ENCODE peak calls at places on chromosome 19, in ten cellular contexts. One of them, this sample, is unnamed.
A peak's percentile ranks its signal among the peaks of the same experiment; 100 is the strongest.

GRCh38 chr19:2254052-2254872 is 2.0 kb downstream of the JSRP1 start:
- DNase-seq in H9: peak; percentile 79
- DNase-seq in HCT116: no peak
- DNase-seq in NCI-H1105: no peak
- DNase-seq in fibroblast of pulmonary artery: peak; percentile 49
- DNase-seq in effector memory CD4-positive, alpha-beta T cell: no peak
- DNase-seq in putamen: no peak
- DNase-seq in stimulated activated naive CD8-positive, alpha-beta T cell treated with anti-CD3 and anti-CD28 coated beads, Interleukin-15, amount 100 ng/mL, for 72 hours: no peak
- DNase-seq in KBM-7: no peak
- DNase-seq in NCI-H748 treated with DMSO at 0.1 percent for 48 hours: no peak
- DNase-seq in this sample: no peak

GRCh38 chr19:33750587-33751385 is 45.9 kb upstream of the KCTD15 start:
- DNase-seq in H9: no peak
- DNase-seq in HCT116: no peak
- DNase-seq in NCI-H1105: no peak
- DNase-seq in fibroblast of pulmonary artery: no peak
- DNase-seq in effector memory CD4-positive, alpha-beta T cell: no peak
- DNase-seq in putamen: no peak
- DNase-seq in stimulated activated naive CD8-positive, alpha-beta T cell treated with anti-CD3 and anti-CD28 coated beads, Interleukin-15, amount 100 ng/mL, for 72 hours: no peak
- DNase-seq in KBM-7: no peak
- DNase-seq in NCI-H748 treated with DMSO at 0.1 percent for 48 hours: no peak
- DNase-seq in this sample: no peak

GRCh38 chr19:42066075-42066754 is 3.8 kb downstream of the GRIK5 start:
- DNase-seq in H9: peak; percentile 68
- DNase-seq in HCT116: no peak
- DNase-seq in NCI-H1105: peak; percentile 73
- DNase-seq in fibroblast of pulmonary artery: peak; percentile 10
- DNase-seq in effector memory CD4-positive, alpha-beta T cell: no peak
- DNase-seq in putamen: no peak
- DNase-seq in stimulated activated naive CD8-positive, alpha-beta T cell treated with anti-CD3 and anti-CD28 coated beads, Interleukin-15, amount 100 ng/mL, for 72 hours: no peak
- DNase-seq in KBM-7: peak; percentile 47
- DNase-seq in NCI-H748 treated with DMSO at 0.1 percent for 48 hours: peak; percentile 87
- DNase-seq in this sample: no peak

GRCh38 chr19:4552546-4552819 is 7.0 kb downstream of the SEMA6B start:
- DNase-seq in H9: no peak
- DNase-seq in HCT116: no peak
- DNase-seq in NCI-H1105: no peak
- DNase-seq in fibroblast of pulmonary artery: no peak
- DNase-seq in effector memory CD4-positive, alpha-beta T cell: no peak
- DNase-seq in putamen: no peak
- DNase-seq in stimulated activated naive CD8-positive, alpha-beta T cell treated with anti-CD3 and anti-CD28 coated beads, Interleukin-15, amount 100 ng/mL, for 72 hours: no peak
- DNase-seq in KBM-7: no peak
- DNase-seq in NCI-H748 treated with DMSO at 0.1 percent for 48 hours: no peak
- DNase-seq in this sample: no peak

GRCh38 chr19:47609885-47610545 is 1.1 kb downstream of the BICRA start:
- DNase-seq in H9: peak; percentile 53
- DNase-seq in HCT116: no peak
- DNase-seq in NCI-H1105: peak; percentile 29
- DNase-seq in fibroblast of pulmonary artery: peak; percentile 47
- DNase-seq in effector memory CD4-positive, alpha-beta T cell: peak; percentile 33
- DNase-seq in putamen: no peak
- DNase-seq in stimulated activated naive CD8-positive, alpha-beta T cell treated with anti-CD3 and anti-CD28 coated beads, Interleukin-15, amount 100 ng/mL, for 72 hours: peak; percentile 41
- DNase-seq in KBM-7: peak; percentile 47
- DNase-seq in NCI-H748 treated with DMSO at 0.1 percent for 48 hours: no peak
- DNase-seq in this sample: no peak

GRCh38 chr19:34556500-34556899 is 74.9 kb downstream of the WTIP start:
- DNase-seq in H9: peak; percentile 67
- DNase-seq in HCT116: peak; percentile 10
- DNase-seq in NCI-H1105: no peak
- DNase-seq in fibroblast of pulmonary artery: peak; percentile 19
- DNase-seq in effector memory CD4-positive, alpha-beta T cell: no peak
- DNase-seq in putamen: no peak
- DNase-seq in stimulated activated naive CD8-positive, alpha-beta T cell treated with anti-CD3 and anti-CD28 coated beads, Interleukin-15, amount 100 ng/mL, for 72 hours: peak; percentile 31
- DNase-seq in KBM-7: peak; percentile 39
- DNase-seq in NCI-H748 treated with DMSO at 0.1 percent for 48 hours: peak; percentile 6
- DNase-seq in this sample: no peak

GRCh38 chr19:20247016-20247683 is 80.1 kb downstream of the ZNF486 start:
- DNase-seq in H9: peak; percentile 59
- DNase-seq in HCT116: no peak
- DNase-seq in NCI-H1105: peak; percentile 18
- DNase-seq in fibroblast of pulmonary artery: peak; percentile 18
- DNase-seq in effector memory CD4-positive, alpha-beta T cell: no peak
- DNase-seq in putamen: peak; percentile 60
- DNase-seq in stimulated activated naive CD8-positive, alpha-beta T cell treated with anti-CD3 and anti-CD28 coated beads, Interleukin-15, amount 100 ng/mL, for 72 hours: peak; percentile 39
- DNase-seq in KBM-7: peak; percentile 2
- DNase-seq in NCI-H748 treated with DMSO at 0.1 percent for 48 hours: peak; percentile 10
- DNase-seq in this sample: no peak

GRCh38 chr19:43616954-43617353 is 2.5 kb downstream of the ZNF428 start:
- DNase-seq in H9: no peak
- DNase-seq in HCT116: no peak
- DNase-seq in NCI-H1105: no peak
- DNase-seq in fibroblast of pulmonary artery: no peak
- DNase-seq in effector memory CD4-positive, alpha-beta T cell: no peak
- DNase-seq in putamen: no peak
- DNase-seq in stimulated activated naive CD8-positive, alpha-beta T cell treated with anti-CD3 and anti-CD28 coated beads, Interleukin-15, amount 100 ng/mL, for 72 hours: no peak
- DNase-seq in KBM-7: no peak
- DNase-seq in NCI-H748 treated with DMSO at 0.1 percent for 48 hours: no peak
- DNase-seq in this sample: no peak

GRCh38 chr19:56476671-56477428 is at the start of gene ZNF667:
- DNase-seq in H9: no peak
- DNase-seq in HCT116: no peak
- DNase-seq in NCI-H1105: no peak
- DNase-seq in fibroblast of pulmonary artery: peak; percentile 41
- DNase-seq in effector memory CD4-positive, alpha-beta T cell: no peak
- DNase-seq in putamen: peak; percentile 83
- DNase-seq in stimulated activated naive CD8-positive, alpha-beta T cell treated with anti-CD3 and anti-CD28 coated beads, Interleukin-15, amount 100 ng/mL, for 72 hours: peak; percentile 56
- DNase-seq in KBM-7: peak; percentile 4
- DNase-seq in NCI-H748 treated with DMSO at 0.1 percent for 48 hours: no peak
- DNase-seq in this sample: no peak

GRCh38 chr19:2736550-2737190 is 3.1 kb downstream of the SLC39A3 start:
- DNase-seq in H9: no peak
- DNase-seq in HCT116: no peak
- DNase-seq in NCI-H1105: no peak
- DNase-seq in fibroblast of pulmonary artery: no peak
- DNase-seq in effector memory CD4-positive, alpha-beta T cell: no peak
- DNase-seq in putamen: no peak
- DNase-seq in stimulated activated naive CD8-positive, alpha-beta T cell treated with anti-CD3 and anti-CD28 coated beads, Interleukin-15, amount 100 ng/mL, for 72 hours: no peak
- DNase-seq in KBM-7: no peak
- DNase-seq in NCI-H748 treated with DMSO at 0.1 percent for 48 hours: no peak
- DNase-seq in this sample: no peak

GRCh38 chr19:3902317-3902973 is 22.0 kb downstream of the ATCAY start:
- DNase-seq in H9: no peak
- DNase-seq in HCT116: no peak
- DNase-seq in NCI-H1105: no peak
- DNase-seq in fibroblast of pulmonary artery: no peak
- DNase-seq in effector memory CD4-positive, alpha-beta T cell: no peak
- DNase-seq in putamen: no peak
- DNase-seq in stimulated activated naive CD8-positive, alpha-beta T cell treated with anti-CD3 and anti-CD28 coated beads, Interleukin-15, amount 100 ng/mL, for 72 hours: no peak
- DNase-seq in KBM-7: no peak
- DNase-seq in NCI-H748 treated with DMSO at 0.1 percent for 48 hours: no peak
- DNase-seq in this sample: no peak

GRCh38 chr19:17944301-17944700 is 11.5 kb downstream of the CCDC124 start:
- DNase-seq in H9: no peak
- DNase-seq in HCT116: no peak
- DNase-seq in NCI-H1105: no peak
- DNase-seq in fibroblast of pulmonary artery: peak; percentile 69
- DNase-seq in effector memory CD4-positive, alpha-beta T cell: no peak
- DNase-seq in putamen: peak; percentile 53
- DNase-seq in stimulated activated naive CD8-positive, alpha-beta T cell treated with anti-CD3 and anti-CD28 coated beads, Interleukin-15, amount 100 ng/mL, for 72 hours: no peak
- DNase-seq in KBM-7: no peak
- DNase-seq in NCI-H748 treated with DMSO at 0.1 percent for 48 hours: no peak
- DNase-seq in this sample: no peak

GRCh38 chr19:17326595-17326966 is 8.1 kb downstream of the ANO8 start:
- DNase-seq in H9: peak; percentile 75
- DNase-seq in HCT116: no peak
- DNase-seq in NCI-H1105: no peak
- DNase-seq in fibroblast of pulmonary artery: no peak
- DNase-seq in effector memory CD4-positive, alpha-beta T cell: no peak
- DNase-seq in putamen: no peak
- DNase-seq in stimulated activated naive CD8-positive, alpha-beta T cell treated with anti-CD3 and anti-CD28 coated beads, Interleukin-15, amount 100 ng/mL, for 72 hours: no peak
- DNase-seq in KBM-7: no peak
- DNase-seq in NCI-H748 treated with DMSO at 0.1 percent for 48 hours: no peak
- DNase-seq in this sample: no peak

GRCh38 chr19:5682293-5682592 is 1.4 kb downstream of the HSD11B1L start:
- DNase-seq in H9: no peak
- DNase-seq in HCT116: no peak
- DNase-seq in NCI-H1105: no peak
- DNase-seq in fibroblast of pulmonary artery: no peak
- DNase-seq in effector memory CD4-positive, alpha-beta T cell: no peak
- DNase-seq in putamen: no peak
- DNase-seq in stimulated activated naive CD8-positive, alpha-beta T cell treated with anti-CD3 and anti-CD28 coated beads, Interleukin-15, amount 100 ng/mL, for 72 hours: no peak
- DNase-seq in KBM-7: no peak
- DNase-seq in NCI-H748 treated with DMSO at 0.1 percent for 48 hours: no peak
- DNase-seq in this sample: no peak

GRCh38 chr19:31596751-31597150 is 247.5 kb upstream of the TSHZ3 start:
- DNase-seq in H9: no peak
- DNase-seq in HCT116: no peak
- DNase-seq in NCI-H1105: no peak
- DNase-seq in fibroblast of pulmonary artery: no peak
- DNase-seq in effector memory CD4-positive, alpha-beta T cell: no peak
- DNase-seq in putamen: no peak
- DNase-seq in stimulated activated naive CD8-positive, alpha-beta T cell treated with anti-CD3 and anti-CD28 coated beads, Interleukin-15, amount 100 ng/mL, for 72 hours: no peak
- DNase-seq in KBM-7: no peak
- DNase-seq in NCI-H748 treated with DMSO at 0.1 percent for 48 hours: no peak
- DNase-seq in this sample: no peak

GRCh38 chr19:48511800-48512503 is at the start of gene LMTK3:
- DNase-seq in H9: peak; percentile 77
- DNase-seq in HCT116: no peak
- DNase-seq in NCI-H1105: peak; percentile 85
- DNase-seq in fibroblast of pulmonary artery: peak; percentile 42
- DNase-seq in effector memory CD4-positive, alpha-beta T cell: peak; percentile 78
- DNase-seq in putamen: peak; percentile 96
- DNase-seq in stimulated activated naive CD8-positive, alpha-beta T cell treated with anti-CD3 and anti-CD28 coated beads, Interleukin-15, amount 100 ng/mL, for 72 hours: peak; percentile 81
- DNase-seq in KBM-7: peak; percentile 46
- DNase-seq in NCI-H748 treated with DMSO at 0.1 percent for 48 hours: peak; percentile 78
- DNase-seq in this sample: no peak

GRCh38 chr19:37251308-37252229 is 33.6 kb downstream of the ZNF383 start:
- DNase-seq in H9: no peak
- DNase-seq in HCT116: no peak
- DNase-seq in NCI-H1105: peak; percentile 90
- DNase-seq in fibroblast of pulmonary artery: peak; percentile 95
- DNase-seq in effector memory CD4-positive, alpha-beta T cell: peak; percentile 34
- DNase-seq in putamen: peak; percentile 99
- DNase-seq in stimulated activated naive CD8-positive, alpha-beta T cell treated with anti-CD3 and anti-CD28 coated beads, Interleukin-15, amount 100 ng/mL, for 72 hours: peak; percentile 83
- DNase-seq in KBM-7: no peak
- DNase-seq in NCI-H748 treated with DMSO at 0.1 percent for 48 hours: peak; percentile 97
- DNase-seq in this sample: peak; percentile 6

GRCh38 chr19:48553676-48554384 is 1.9 kb downstream of the SULT2B1 start:
- DNase-seq in H9: peak; percentile 54
- DNase-seq in HCT116: no peak
- DNase-seq in NCI-H1105: no peak
- DNase-seq in fibroblast of pulmonary artery: peak; percentile 70
- DNase-seq in effector memory CD4-positive, alpha-beta T cell: no peak
- DNase-seq in putamen: no peak
- DNase-seq in stimulated activated naive CD8-positive, alpha-beta T cell treated with anti-CD3 and anti-CD28 coated beads, Interleukin-15, amount 100 ng/mL, for 72 hours: no peak
- DNase-seq in KBM-7: peak; percentile 19
- DNase-seq in NCI-H748 treated with DMSO at 0.1 percent for 48 hours: no peak
- DNase-seq in this sample: no peak

GRCh38 chr19:919157-920050 is 2.3 kb downstream of the KISS1R start:
- DNase-seq in H9: no peak
- DNase-seq in HCT116: no peak
- DNase-seq in NCI-H1105: peak; percentile 77
- DNase-seq in fibroblast of pulmonary artery: no peak
- DNase-seq in effector memory CD4-positive, alpha-beta T cell: no peak
- DNase-seq in putamen: no peak
- DNase-seq in stimulated activated naive CD8-positive, alpha-beta T cell treated with anti-CD3 and anti-CD28 coated beads, Interleukin-15, amount 100 ng/mL, for 72 hours: peak; percentile 54
- DNase-seq in KBM-7: no peak
- DNase-seq in NCI-H748 treated with DMSO at 0.1 percent for 48 hours: peak; percentile 44
- DNase-seq in this sample: no peak

GRCh38 chr19:47464619-47465018 is 7.1 kb downstream of the SLC8A2 start:
- DNase-seq in H9: no peak
- DNase-seq in HCT116: no peak
- DNase-seq in NCI-H1105: no peak
- DNase-seq in fibroblast of pulmonary artery: no peak
- DNase-seq in effector memory CD4-positive, alpha-beta T cell: no peak
- DNase-seq in putamen: peak; percentile 47
- DNase-seq in stimulated activated naive CD8-positive, alpha-beta T cell treated with anti-CD3 and anti-CD28 coated beads, Interleukin-15, amount 100 ng/mL, for 72 hours: no peak
- DNase-seq in KBM-7: no peak
- DNase-seq in NCI-H748 treated with DMSO at 0.1 percent for 48 hours: no peak
- DNase-seq in this sample: no peak

GRCh38 chr19:8256276-8257051 is 47.3 kb downstream of the CERS4 start:
- DNase-seq in H9: no peak
- DNase-seq in HCT116: no peak
- DNase-seq in NCI-H1105: no peak
- DNase-seq in fibroblast of pulmonary artery: no peak
- DNase-seq in effector memory CD4-positive, alpha-beta T cell: no peak
- DNase-seq in putamen: no peak
- DNase-seq in stimulated activated naive CD8-positive, alpha-beta T cell treated with anti-CD3 and anti-CD28 coated beads, Interleukin-15, amount 100 ng/mL, for 72 hours: no peak
- DNase-seq in KBM-7: no peak
- DNase-seq in NCI-H748 treated with DMSO at 0.1 percent for 48 hours: no peak
- DNase-seq in this sample: no peak

GRCh38 chr19:3115916-3116602 is 19.8 kb upstream of the GNA15 start:
- DNase-seq in H9: peak; percentile 78
- DNase-seq in HCT116: no peak
- DNase-seq in NCI-H1105: no peak
- DNase-seq in fibroblast of pulmonary artery: no peak
- DNase-seq in effector memory CD4-positive, alpha-beta T cell: no peak
- DNase-seq in putamen: no peak
- DNase-seq in stimulated activated naive CD8-positive, alpha-beta T cell treated with anti-CD3 and anti-CD28 coated beads, Interleukin-15, amount 100 ng/mL, for 72 hours: no peak
- DNase-seq in KBM-7: no peak
- DNase-seq in NCI-H748 treated with DMSO at 0.1 percent for 48 hours: no peak
- DNase-seq in this sample: no peak